ENCODE peak calls at places on chromosomes 1 and 21, in ten cellular contexts. One of them, this sample, is unnamed. For H3K4me1, the result is how much of the 10 kb centered on the place peaks cover.

GRCh38 chr1:117655220-117655577 is 49.4 kb downstream of the TENT5C start:
- DNase-seq in A549: peak
- DNase-seq in uterus: no peak
- DNase-seq in tibial nerve: no peak
- DNase-seq in kidney: no peak
- DNase-seq in lung: no peak
- DNase-seq in right cardiac atrium: no peak
- DNase-seq in neuronal stem cell: no peak
- DNase-seq in prostate gland: no peak
- DNase-seq in cardiac muscle cell: no peak
- DNase-seq in this sample: no peak

GRCh38 chr1:78286686-78287085 is 204.1 kb upstream of the PTGFR start:
- DNase-seq in A549: no peak
- DNase-seq in uterus: no peak
- DNase-seq in tibial nerve: no peak
- DNase-seq in kidney: no peak
- DNase-seq in lung: no peak
- DNase-seq in right cardiac atrium: no peak
- DNase-seq in neuronal stem cell: no peak
- DNase-seq in prostate gland: no peak
- DNase-seq in cardiac muscle cell: no peak
- DNase-seq in this sample: no peak

GRCh38 chr21:37763298-37763697 is 153.0 kb downstream of the KCNJ6 start:
- DNase-seq in A549: no peak
- DNase-seq in uterus: no peak
- DNase-seq in tibial nerve: no peak
- DNase-seq in kidney: no peak
- DNase-seq in lung: no peak
- DNase-seq in right cardiac atrium: no peak
- DNase-seq in neuronal stem cell: no peak
- DNase-seq in prostate gland: no peak
- DNase-seq in cardiac muscle cell: no peak
- DNase-seq in this sample: no peak

GRCh38 chr1:31191281-31191680 is 48.4 kb downstream of the NKAIN1 start:
- DNase-seq in A549: no peak
- DNase-seq in uterus: no peak
- DNase-seq in tibial nerve: no peak
- DNase-seq in kidney: no peak
- DNase-seq in lung: no peak
- DNase-seq in right cardiac atrium: no peak
- DNase-seq in neuronal stem cell: no peak
- DNase-seq in prostate gland: no peak
- DNase-seq in cardiac muscle cell: no peak
- DNase-seq in this sample: no peak

GRCh38 chr1:41823453-41823852 is 95.3 kb downstream of the HIVEP3 start:
- DNase-seq in A549: no peak
- DNase-seq in uterus: no peak
- DNase-seq in tibial nerve: no peak
- DNase-seq in kidney: no peak
- DNase-seq in lung: peak
- DNase-seq in right cardiac atrium: peak
- DNase-seq in neuronal stem cell: peak
- DNase-seq in prostate gland: no peak
- DNase-seq in cardiac muscle cell: peak
- DNase-seq in this sample: no peak

GRCh38 chr1:167258858-167259257 is 38.2 kb downstream of the POU2F1 start:
- DNase-seq in A549: no peak
- DNase-seq in uterus: peak
- DNase-seq in tibial nerve: no peak
- DNase-seq in kidney: no peak
- DNase-seq in lung: no peak
- DNase-seq in right cardiac atrium: no peak
- DNase-seq in neuronal stem cell: no peak
- DNase-seq in prostate gland: no peak
- DNase-seq in cardiac muscle cell: no peak
- DNase-seq in this sample: no peak

GRCh38 chr1:111270781-111271463 is 19.7 kb upstream of the CHIA start:
- DNase-seq in A549: no peak
- DNase-seq in uterus: no peak
- DNase-seq in tibial nerve: no peak
- DNase-seq in kidney: peak
- DNase-seq in lung: no peak
- DNase-seq in right cardiac atrium: peak
- DNase-seq in neuronal stem cell: no peak
- DNase-seq in prostate gland: no peak
- DNase-seq in cardiac muscle cell: no peak
- DNase-seq in this sample: no peak

GRCh38 chr21:34790341-34790740 is 121.5 kb downstream of the CLIC6 start:
- DNase-seq in A549: no peak
- DNase-seq in uterus: no peak
- DNase-seq in tibial nerve: no peak
- DNase-seq in kidney: no peak
- DNase-seq in lung: no peak
- DNase-seq in right cardiac atrium: no peak
- DNase-seq in neuronal stem cell: no peak
- DNase-seq in prostate gland: no peak
- DNase-seq in cardiac muscle cell: no peak
- DNase-seq in this sample: no peak

GRCh38 chr1:219066631-219067349 is 106.9 kb upstream of the LYPLAL1 start:
- DNase-seq in A549: peak
- DNase-seq in uterus: no peak
- DNase-seq in tibial nerve: no peak
- DNase-seq in kidney: no peak
- DNase-seq in lung: no peak
- DNase-seq in right cardiac atrium: no peak
- DNase-seq in neuronal stem cell: no peak
- DNase-seq in prostate gland: no peak
- DNase-seq in cardiac muscle cell: peak
- DNase-seq in this sample: no peak

GRCh38 chr1:6144175-6144574 is 35.9 kb downstream of the CHD5 start:
- DNase-seq in A549: no peak
- DNase-seq in uterus: no peak
- DNase-seq in tibial nerve: no peak
- DNase-seq in kidney: no peak
- DNase-seq in lung: no peak
- DNase-seq in right cardiac atrium: no peak
- DNase-seq in neuronal stem cell: no peak
- DNase-seq in prostate gland: no peak
- DNase-seq in cardiac muscle cell: no peak
- DNase-seq in this sample: no peak

GRCh38 chr21:46068516-46069079 is 29.3 kb upstream of the COL6A2 start:
- DNase-seq in A549: no peak
- DNase-seq in uterus: no peak
- DNase-seq in tibial nerve: no peak
- DNase-seq in kidney: peak
- DNase-seq in lung: peak
- DNase-seq in right cardiac atrium: no peak
- DNase-seq in neuronal stem cell: no peak
- DNase-seq in prostate gland: no peak
- DNase-seq in cardiac muscle cell: no peak
- DNase-seq in this sample: no peak

GRCh38 chr1:60126733-60127132 is 53.2 kb upstream of the C1orf87 start:
- DNase-seq in A549: peak
- DNase-seq in uterus: no peak
- DNase-seq in tibial nerve: no peak
- DNase-seq in kidney: no peak
- DNase-seq in lung: no peak
- DNase-seq in right cardiac atrium: no peak
- DNase-seq in neuronal stem cell: no peak
- DNase-seq in prostate gland: no peak
- DNase-seq in cardiac muscle cell: no peak
- DNase-seq in this sample: no peak

GRCh38 chr1:42978317-42979036 is 19.8 kb upstream of the SLC2A1 start:
- DNase-seq in A549: no peak
- DNase-seq in uterus: no peak
- DNase-seq in tibial nerve: no peak
- DNase-seq in kidney: no peak
- DNase-seq in lung: no peak
- DNase-seq in right cardiac atrium: no peak
- DNase-seq in neuronal stem cell: no peak
- DNase-seq in prostate gland: no peak
- DNase-seq in cardiac muscle cell: no peak
- DNase-seq in this sample: no peak

GRCh38 chr1:53580009-53580400 is 120.8 kb downstream of the DMRTB1 start:
- DNase-seq in A549: no peak
- DNase-seq in uterus: peak
- DNase-seq in tibial nerve: no peak
- DNase-seq in kidney: no peak
- DNase-seq in lung: no peak
- DNase-seq in right cardiac atrium: no peak
- DNase-seq in neuronal stem cell: no peak
- DNase-seq in prostate gland: no peak
- DNase-seq in cardiac muscle cell: no peak
- DNase-seq in this sample: peak

GRCh38 chr1:156659672-156659993 is 17.6 kb downstream of the NES start:
- DNase-seq in A549: no peak
- DNase-seq in uterus: no peak
- DNase-seq in tibial nerve: no peak
- DNase-seq in kidney: no peak
- DNase-seq in lung: no peak
- DNase-seq in right cardiac atrium: no peak
- DNase-seq in neuronal stem cell: no peak
- DNase-seq in prostate gland: no peak
- DNase-seq in cardiac muscle cell: no peak
- DNase-seq in this sample: no peak
- H3K27ac ChIP-seq in A549: peak
- H3K27ac ChIP-seq in uterus: peak
- H3K27ac ChIP-seq in tibial nerve: peak
- H3K27ac ChIP-seq in kidney: no peak
- H3K27ac ChIP-seq in lung: peak
- H3K27ac ChIP-seq in right cardiac atrium: peak
- H3K27ac ChIP-seq in neuronal stem cell: no peak
- H3K27ac ChIP-seq in prostate gland: no peak
- H3K27ac ChIP-seq in cardiac muscle cell: no peak
- H3K27ac ChIP-seq in this sample: peak

DNA sequence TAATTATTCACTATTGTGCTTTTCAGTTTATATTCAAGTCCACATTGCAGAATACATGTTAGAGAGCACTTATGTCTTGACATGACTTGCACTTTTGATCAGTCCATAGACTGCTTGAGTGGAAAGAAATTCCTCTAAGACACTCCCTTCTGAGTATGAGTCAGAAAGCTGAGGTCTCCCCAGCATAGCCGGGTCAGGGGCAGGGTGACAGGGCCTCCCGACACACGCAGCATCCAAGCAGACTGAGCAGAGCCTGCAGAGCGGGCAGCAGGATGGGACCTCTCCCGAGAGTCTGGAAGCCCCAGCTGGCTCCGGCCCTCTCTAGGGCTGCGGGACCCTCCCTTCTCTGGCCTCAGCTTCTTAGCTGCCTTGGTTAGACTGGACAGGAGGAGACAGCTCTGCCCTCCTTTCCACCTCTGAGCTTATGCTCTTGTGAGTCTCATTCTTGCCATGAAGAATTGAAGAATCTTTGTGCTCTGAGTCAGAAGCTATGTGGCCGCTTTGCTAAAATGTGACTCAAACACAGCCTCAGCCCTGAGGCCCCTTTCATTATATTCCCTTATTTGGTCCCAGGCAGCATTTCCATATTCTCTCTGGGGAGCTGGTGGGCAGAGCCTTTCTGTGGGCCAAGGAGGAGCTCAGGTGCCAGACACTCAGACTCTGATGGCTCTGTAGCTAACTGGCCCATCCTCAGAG is 11.2 kb upstream of the CAPN2 start:
- DNase-seq in A549: peak
- DNase-seq in uterus: peak
- DNase-seq in tibial nerve: no peak
- DNase-seq in kidney: peak
- DNase-seq in lung: peak
- DNase-seq in right cardiac atrium: peak
- DNase-seq in neuronal stem cell: no peak
- DNase-seq in prostate gland: no peak
- DNase-seq in cardiac muscle cell: no peak
- DNase-seq in this sample: peak
- H3K4me1 ChIP-seq in A549: half or more
- H3K4me1 ChIP-seq in uterus: under half
- H3K4me1 ChIP-seq in tibial nerve: under half
- H3K4me1 ChIP-seq in kidney: under half
- H3K4me1 ChIP-seq in lung: under half
- H3K4me1 ChIP-seq in right cardiac atrium: under half
- H3K4me1 ChIP-seq in neuronal stem cell: under half
- H3K4me1 ChIP-seq in prostate gland: under half
- H3K4me1 ChIP-seq in cardiac muscle cell: under half
- H3K4me1 ChIP-seq in this sample: under half

DNA sequence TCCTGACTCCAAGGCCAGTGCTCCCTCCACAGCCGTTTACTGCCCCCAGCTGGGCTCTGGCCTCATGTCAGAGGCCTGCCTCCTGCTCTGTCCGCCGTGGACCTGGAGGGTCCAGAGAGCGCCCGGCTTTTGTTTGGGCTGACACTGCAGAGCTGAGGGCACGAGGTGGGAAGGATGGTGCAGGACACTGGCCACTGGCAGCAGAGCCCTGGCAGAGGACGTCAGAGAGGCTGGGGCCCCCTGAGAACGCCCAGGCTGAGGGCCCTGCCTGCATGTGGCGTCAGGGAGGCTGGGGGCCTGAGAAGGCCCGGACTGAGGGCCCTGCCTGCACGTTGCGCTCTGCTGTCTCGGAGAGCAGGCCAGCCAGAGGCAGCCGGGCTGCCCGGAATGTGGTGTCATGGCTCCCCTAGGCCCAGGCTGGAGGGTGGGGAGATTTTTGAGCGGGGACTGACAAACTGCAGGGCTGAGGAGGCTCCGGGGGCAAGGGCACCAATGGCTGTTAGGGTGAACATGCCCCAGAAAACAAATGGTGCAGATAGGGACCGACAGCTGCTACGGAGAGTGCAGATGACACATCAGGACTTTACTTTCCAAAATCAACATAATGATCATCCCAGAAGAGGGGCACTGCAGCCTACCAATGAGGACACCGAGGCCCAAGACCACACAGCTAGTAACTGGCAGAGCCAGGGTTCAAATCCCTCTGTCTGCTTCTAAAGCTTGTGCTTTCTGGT is 31.7 kb downstream of the SLC66A1 start:
- DNase-seq in A549: no peak
- DNase-seq in uterus: no peak
- DNase-seq in tibial nerve: no peak
- DNase-seq in kidney: no peak
- DNase-seq in lung: no peak
- DNase-seq in right cardiac atrium: peak
- DNase-seq in neuronal stem cell: no peak
- DNase-seq in prostate gland: no peak
- DNase-seq in cardiac muscle cell: no peak
- DNase-seq in this sample: peak
- H3K27ac ChIP-seq in A549: no peak
- H3K27ac ChIP-seq in uterus: peak
- H3K27ac ChIP-seq in tibial nerve: no peak
- H3K27ac ChIP-seq in kidney: no peak
- H3K27ac ChIP-seq in lung: no peak
- H3K27ac ChIP-seq in right cardiac atrium: no peak
- H3K27ac ChIP-seq in neuronal stem cell: no peak
- H3K27ac ChIP-seq in prostate gland: no peak
- H3K27ac ChIP-seq in cardiac muscle cell: no peak
- H3K27ac ChIP-seq in this sample: no peak

DNA sequence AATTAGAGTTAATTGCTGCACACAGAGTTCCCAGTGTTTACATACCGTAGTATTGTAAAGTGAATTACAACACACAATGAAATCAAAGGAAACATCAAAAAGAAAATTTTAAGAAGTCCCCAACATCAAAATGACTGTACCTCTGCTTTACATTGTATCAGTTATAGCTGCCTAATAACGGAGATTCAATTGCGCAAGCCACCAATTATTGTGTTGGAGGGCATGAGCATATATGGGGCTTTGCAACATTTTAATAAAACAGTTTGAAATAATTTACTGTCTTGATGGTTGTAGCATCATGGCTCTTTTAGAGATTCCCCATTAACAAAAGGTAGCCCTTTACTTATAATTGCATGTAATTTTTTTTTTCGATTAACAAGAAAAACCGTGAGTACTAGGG is 55.8 kb upstream of the BTG3 start:
- DNase-seq in A549: no peak
- DNase-seq in uterus: no peak
- DNase-seq in tibial nerve: no peak
- DNase-seq in kidney: no peak
- DNase-seq in lung: no peak
- DNase-seq in right cardiac atrium: no peak
- DNase-seq in neuronal stem cell: no peak
- DNase-seq in prostate gland: no peak
- DNase-seq in cardiac muscle cell: no peak
- DNase-seq in this sample: no peak
- H3K4me1 ChIP-seq in A549: under half
- H3K4me1 ChIP-seq in uterus: under half
- H3K4me1 ChIP-seq in tibial nerve: under half
- H3K4me1 ChIP-seq in kidney: under half
- H3K4me1 ChIP-seq in lung: under half
- H3K4me1 ChIP-seq in right cardiac atrium: under half
- H3K4me1 ChIP-seq in neuronal stem cell: under half
- H3K4me1 ChIP-seq in prostate gland: under half
- H3K4me1 ChIP-seq in cardiac muscle cell: under half
- H3K4me1 ChIP-seq in this sample: under half